ENCODE peak calls at places on chromosomes 2 and 18, in nine cellular contexts. K, L, D, I, Q, J, Z, O and P are unnamed samples.

GRCh38 chr2:219073413-219074129 is 12.8 kb upstream of the IHH start:
- DNase-seq in K (peak; percentile 79), L (no peak), D (no peak), I (peak; percentile 67), Q (peak; percentile 68), J (no peak), Z (peak; percentile 64), O (no peak), P (peak; percentile 43)

GRCh38 chr2:42196403-42197267 is 27.5 kb downstream of the EML4 start:
- DNase-seq in K (peak; percentile 76), L (no peak), D (no peak), I (peak; percentile 46), Q (peak; percentile 48), J (no peak), Z (peak; percentile 70), O (no peak), P (peak; percentile 46)

GRCh38 chr2:205323929-205324328 is 358.4 kb upstream of the NRP2 start:
- DNase-seq in K (no peak), L (no peak), D (no peak), I (no peak), Q (no peak), J (no peak), Z (peak; percentile 1), O (no peak), P (no peak)

GRCh38 chr2:29057006-29057405 is 17.3 kb downstream of the PCARE start:
- DNase-seq in K (no peak), L (no peak), D (peak; percentile 2), I (no peak), Q (no peak), J (no peak), Z (no peak), O (no peak), P (no peak)

GRCh38 chr2:125643585-125643984 is 1012.4 kb upstream of the GYPC start:
- DNase-seq in K (peak; percentile 50), L (no peak), D (no peak), I (no peak), Q (peak; percentile 19), J (no peak), Z (no peak), O (no peak), P (no peak)

GRCh38 chr2:180203972-180204371 is 196.9 kb upstream of the CWC22 start:
- DNase-seq in K (peak; percentile 20), L (no peak), D (no peak), I (peak; percentile 75), Q (no peak), J (no peak), Z (no peak), O (no peak), P (no peak)

GRCh38 chr2:138021154-138021553 is 56.9 kb downstream of the HNMT start:
- DNase-seq in K (no peak), L (no peak), D (no peak), I (no peak), Q (no peak), J (no peak), Z (no peak), O (no peak), P (no peak)

GRCh38 chr18:80185545-80185944 is 61.8 kb downstream of the PARD6G start:
- DNase-seq in K (no peak), L (no peak), D (peak; percentile 4), I (no peak), Q (no peak), J (no peak), Z (no peak), O (no peak), P (no peak)

GRCh38 chr2:1628893-1629292 is 115.4 kb downstream of the PXDN start:
- DNase-seq in K (no peak), L (no peak), D (no peak), I (peak; percentile 80), Q (no peak), J (no peak), Z (no peak), O (no peak), P (no peak)

GRCh38 chr2:69764286-69765058 is 22.5 kb downstream of the ANXA4 start:
- DNase-seq in K (peak; percentile 74), L (no peak), D (no peak), I (peak; percentile 64), Q (peak; percentile 55), J (no peak), Z (no peak), O (no peak), P (no peak)

GRCh38 chr2:133566967-133567645 is 1.2 kb downstream of the NCKAP5 start:
- DNase-seq in K (peak; percentile 25), L (no peak), D (no peak), I (peak; percentile 76), Q (peak; percentile 26), J (no peak), Z (no peak), O (no peak), P (no peak)

GRCh38 chr2:166773268-166773949 is 114.9 kb upstream of the XIRP2 start:
- DNase-seq in K (no peak), L (no peak), D (no peak), I (no peak), Q (no peak), J (no peak), Z (no peak), O (no peak), P (no peak)

GRCh38 chr18:65235966-65236634 is 514.7 kb upstream of the CDH7 start:
- DNase-seq in K (no peak), L (no peak), D (peak; percentile 37), I (no peak), Q (no peak), J (no peak), Z (no peak), O (no peak), P (no peak)

GRCh38 chr2:37349376-37349775 is 4.9 kb downstream of the QPCT start:
- DNase-seq in K (no peak), L (no peak), D (no peak), I (peak; percentile 38), Q (no peak), J (no peak), Z (peak; percentile 52), O (no peak), P (no peak)

GRCh38 chr2:23419171-23420090 is 34.5 kb downstream of the KLHL29 start:
- DNase-seq in K (no peak), L (no peak), D (no peak), I (peak; percentile 29), Q (no peak), J (peak; percentile 63), Z (no peak), O (no peak), P (no peak)

GRCh38 chr2:84498150-84498799 is 18.0 kb upstream of the DNAH6 start:
- DNase-seq in K (no peak), L (no peak), D (no peak), I (no peak), Q (no peak), J (no peak), Z (no peak), O (no peak), P (no peak)

GRCh38 chr2:3608373-3609278 is 13.7 kb downstream of the COLEC11 start:
- DNase-seq in K (peak; percentile 6), L (no peak), D (no peak), I (no peak), Q (no peak), J (peak; percentile 80), Z (peak; percentile 29), O (no peak), P (no peak)

GRCh38 chr2:2222931-2223330 is 108.1 kb downstream of the MYT1L start:
- DNase-seq in K (no peak), L (no peak), D (no peak), I (peak; percentile 11), Q (no peak), J (no peak), Z (no peak), O (no peak), P (peak; percentile 10)

GRCh38 chr2:239596792-239597191 is 196.0 kb upstream of the HDAC4 start:
- DNase-seq in K (peak; percentile 6), L (no peak), D (no peak), I (no peak), Q (no peak), J (peak; percentile 63), Z (no peak), O (no peak), P (no peak)

GRCh38 chr2:54666741-54667639 is 56.5 kb upstream of the EML6 start:
- DNase-seq in K (no peak), L (no peak), D (peak; percentile 73), I (no peak), Q (no peak), J (peak; percentile 56), Z (no peak), O (no peak), P (no peak)

GRCh38 chr2:189171956-189172609 is 7.5 kb downstream of the COL5A2 start:
- DNase-seq in K (no peak), L (no peak), D (no peak), I (no peak), Q (no peak), J (no peak), Z (no peak), O (no peak), P (no peak)

GRCh38 chr18:13242797-13243196 is 24.2 kb downstream of the LDLRAD4 start:
- DNase-seq in K (no peak), L (no peak), D (no peak), I (no peak), Q (no peak), J (no peak), Z (no peak), O (no peak), P (no peak)

GRCh38 chr2:135741395-135742306 is at the start of gene UBXN4:
- DNase-seq in K (peak; percentile 98), L (peak; percentile 97), D (peak; percentile 98), I (peak; percentile 99), Q (peak; percentile 98), J (peak; percentile 99), Z (peak; percentile 99), O (peak; percentile 90), P (peak; percentile 98)
- TF ChIP-seq CTCF in K (peak; percentile 17), L (peak; percentile 56), D (no peak), I (peak; percentile 54), Q (peak; percentile 48), J (peak; percentile 61), Z (peak; percentile 84), O (peak; percentile 67), P (peak; percentile 65)

GRCh38 chr2:176122266-176122632 is 270 bp upstream of the HOXD9 start:
- DNase-seq in K (no peak), L (no peak), D (no peak), I (no peak), Q (no peak), J (no peak), Z (no peak), O (no peak), P (no peak)
- TF ChIP-seq CTCF in K (no peak), L (no peak), D (no peak), I (no peak), Q (no peak), J (no peak), Z (no peak), O (no peak), P (no peak)

DNA sequence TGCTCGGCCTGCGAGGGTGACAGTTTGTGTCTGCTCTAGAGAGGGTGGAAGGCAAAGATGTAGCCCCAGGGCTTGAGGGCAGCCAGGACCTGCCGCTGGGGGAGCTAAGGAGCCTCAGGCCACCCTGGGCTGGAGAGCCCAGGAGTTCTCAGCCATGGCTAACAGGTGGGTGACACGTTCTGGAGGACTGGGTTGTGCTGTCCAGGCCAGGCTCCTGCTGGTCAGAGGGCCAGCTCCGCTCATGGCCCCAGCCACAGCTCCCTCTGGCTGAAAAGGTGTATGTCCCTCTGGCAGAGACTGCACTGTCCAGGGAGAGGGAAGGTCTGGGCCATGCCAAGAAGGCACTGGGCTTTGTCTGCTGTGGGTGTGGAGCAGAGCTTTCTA is 19.2 kb downstream of the TMEM185B start:
- DNase-seq in K (no peak), L (no peak), D (no peak), I (no peak), Q (no peak), J (peak; percentile 73), Z (no peak), O (no peak), P (no peak)
- TF ChIP-seq CTCF in K (no peak), L (peak; percentile 21), D (no peak), I (peak; percentile 12), Q (no peak), J (no peak), Z (no peak), O (peak; percentile 25), P (no peak)

GRCh38 chr2:79855264-79856006 is 342.6 kb downstream of the CTNNA2 start:
- DNase-seq in K (peak; percentile 21), L (no peak), D (no peak), I (peak; percentile 12), Q (peak; percentile 25), J (no peak), Z (no peak), O (no peak), P (no peak)
- TF ChIP-seq CTCF in K (peak; percentile 29), L (peak; percentile 43), D (peak; percentile 62), I (peak; percentile 49), Q (peak; percentile 41), J (peak; percentile 45), Z (no peak), O (peak; percentile 66), P (no peak)